ENCODE peak calls at places on chromosomes 13 and 19, in nine cellular contexts. Z is breast epithelium, P is K562, X is GM12891, H is transverse colon, N is H1, I is prostate gland, E is endothelial cell of umbilical vein, L is stomach. M is an unnamed sample.

GRCh38 chr19:46308510-46308909 is 11.7 kb downstream of the HIF3A start:
- DNase-seq in P (no peak), Z (no peak), E (no peak), N (no peak), I (no peak), X (no peak), L (no peak), H (no peak), M (no peak)

GRCh38 chr19:7561229-7561806 is 25.8 kb downstream of the PNPLA6 start:
- DNase-seq in E (no peak), H (no peak), I (no peak), X (no peak), P (no peak), L (no peak), Z (no peak), N (no peak), M (no peak)

GRCh38 chr13:49560270-49561063 is 24.9 kb downstream of the RCBTB1 start:
- DNase-seq in P (peak; percentile 8), E (no peak), Z (no peak), I (peak; percentile 73), N (no peak), H (peak; percentile 15), X (no peak), L (peak; percentile 74), M (no peak)

GRCh38 chr13:70357031-70357430 is 248.8 kb upstream of the KLHL1 start:
- DNase-seq in L (no peak), H (no peak), N (no peak), I (no peak), X (no peak), E (no peak), P (no peak), Z (no peak), M (no peak)

GRCh38 chr13:101144808-101145419 is 271.4 kb downstream of the NALCN start:
- DNase-seq in Z (no peak), N (no peak), E (peak; percentile 66), I (peak; percentile 14), H (no peak), L (no peak), P (peak; percentile 47), X (no peak), M (no peak)

GRCh38 chr13:92727118-92727517 is 499.5 kb upstream of the GPC6 start:
- DNase-seq in N (no peak), Z (no peak), H (no peak), P (no peak), X (no peak), L (no peak), I (no peak), E (no peak), M (no peak)

GRCh38 chr19:38043649-38044144 is 136.7 kb downstream of the SIPA1L3 start:
- DNase-seq in E (no peak), X (no peak), P (no peak), I (no peak), H (no peak), Z (no peak), L (no peak), N (no peak), M (no peak)

GRCh38 chr19:39194832-39195542 is 1.8 kb upstream of the NCCRP1 start:
- DNase-seq in I (no peak), N (no peak), X (no peak), E (no peak), P (no peak), L (no peak), H (no peak), Z (no peak), M (no peak)

GRCh38 chr13:106755542-106755941 is 187.6 kb upstream of the ARGLU1 start:
- DNase-seq in E (no peak), N (no peak), I (no peak), Z (no peak), L (no peak), X (no peak), H (no peak), P (no peak), M (no peak)

GRCh38 chr19:21698215-21698614 is 69.2 kb downstream of the ZNF100 start:
- DNase-seq in X (no peak), N (no peak), I (no peak), P (peak; percentile 51), Z (no peak), E (peak; percentile 2), L (no peak), H (no peak), M (no peak)

DNA sequence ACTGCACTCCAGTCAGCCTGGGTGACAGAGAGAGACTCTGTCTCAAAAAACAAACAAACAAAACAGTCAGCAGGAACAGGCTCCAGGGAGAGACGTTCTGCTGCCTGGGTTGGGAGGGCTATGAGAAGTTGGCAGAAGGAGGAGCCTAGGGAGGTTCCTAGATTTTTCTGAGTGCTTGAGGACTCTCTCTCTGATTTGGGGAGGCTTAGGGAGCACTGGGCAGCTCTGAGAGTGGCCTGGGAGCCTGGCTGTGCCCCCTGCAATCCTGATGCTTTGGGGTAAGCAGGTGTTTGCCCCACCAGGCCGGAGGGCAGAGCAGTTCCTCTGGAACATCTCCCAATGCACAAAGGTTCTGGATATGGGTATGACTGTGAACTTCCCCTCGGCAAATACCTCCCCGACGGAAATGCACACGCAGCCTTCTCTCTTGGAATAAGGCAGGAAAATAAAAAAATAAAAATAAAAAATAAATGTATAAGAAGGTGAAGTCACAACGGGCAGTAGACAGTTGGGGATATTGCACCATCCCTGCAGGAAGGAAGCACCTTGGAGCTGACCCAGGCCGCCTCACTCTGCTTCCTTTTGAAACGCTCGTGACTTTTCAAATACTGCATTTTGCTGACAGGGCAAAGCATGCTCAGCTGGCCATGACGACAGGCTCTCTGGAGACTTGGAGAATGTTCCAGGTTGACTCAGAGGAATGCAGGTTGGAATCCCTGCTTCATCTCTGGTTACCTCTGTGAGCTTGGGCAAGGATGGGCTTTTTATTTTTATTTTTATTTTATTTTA is 26.5 kb upstream of the HOMER3 start:
- DNase-seq in N (no peak), E (peak; percentile 71), I (peak; percentile 33), L (peak; percentile 34), H (peak; percentile 32), X (no peak), P (no peak), Z (peak; percentile 88), M (no peak)
- TF ChIP-seq POLR2AphosphoS5 in N (no peak), E (peak; percentile 54), I (peak; percentile 77), L (peak; percentile 23), H (no peak), X (no peak), P (no peak), Z (peak; percentile 66), M (peak; percentile 95)

GRCh38 chr19:17353386-17353785 is 16.0 kb downstream of the GTPBP3 start:
- DNase-seq in P (no peak), Z (no peak), H (no peak), E (no peak), N (no peak), I (no peak), L (no peak), X (no peak), M (no peak)

GRCh38 chr19:17357078-17357666 is 19.8 kb downstream of the GTPBP3 start:
- DNase-seq in Z (no peak), L (no peak), I (no peak), E (no peak), X (no peak), H (no peak), P (no peak), N (no peak), M (no peak)

GRCh38 chr19:17348700-17349099 is 11.3 kb downstream of the GTPBP3 start:
- DNase-seq in X (no peak), N (peak; percentile 64), P (no peak), E (peak; percentile 92), L (no peak), I (no peak), H (no peak), Z (peak; percentile 52), M (no peak)

GRCh38 chr19:17351815-17352435 is 14.6 kb downstream of the GTPBP3 start:
- DNase-seq in N (no peak), H (no peak), X (no peak), I (no peak), L (no peak), P (peak; percentile 44), E (no peak), Z (no peak), M (no peak)

DNA sequence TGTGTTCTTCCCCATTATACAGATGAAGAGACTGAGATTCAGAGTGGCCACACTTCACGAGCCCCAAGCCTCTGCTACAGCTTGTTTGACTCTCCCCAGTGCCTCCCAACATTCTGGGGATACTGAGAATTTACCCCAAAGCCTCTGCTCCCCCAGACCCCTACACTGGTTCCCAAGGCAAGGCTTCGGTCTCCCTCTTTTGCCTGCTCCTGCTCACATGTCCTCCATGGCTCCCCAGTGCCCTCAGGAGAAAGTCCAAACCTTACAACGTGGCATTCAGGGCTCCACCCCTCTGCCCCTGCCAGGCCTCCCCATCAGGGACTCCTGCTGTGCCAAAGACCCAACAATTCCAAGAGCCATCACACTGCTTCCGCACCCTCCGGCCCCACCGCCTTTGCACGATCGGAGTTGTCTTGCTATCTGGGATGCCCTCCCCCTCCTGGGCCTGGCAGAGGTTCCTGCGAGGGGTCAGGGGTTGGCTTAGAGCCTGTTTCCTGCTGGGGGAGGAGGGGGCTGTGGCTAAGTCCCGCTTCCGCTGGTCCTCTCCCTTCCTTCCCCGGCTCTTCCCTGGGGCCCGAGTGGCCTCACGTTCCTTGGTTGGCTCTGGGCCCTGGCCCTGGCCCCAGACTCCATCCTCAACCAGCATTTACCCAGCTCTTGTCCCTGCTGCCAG is 15.4 kb downstream of the GTPBP3 start:
- DNase-seq in I (no peak), Z (no peak), X (no peak), E (peak; percentile 20), N (no peak), L (no peak), H (no peak), P (no peak), M (no peak)
- TF ChIP-seq POLR2A in I (no peak), Z (no peak), X (no peak), E (no peak), N (no peak), L (no peak), H (no peak), P (no peak), M (no peak)

GRCh38 chr19:13839193-13839937 is 37.6 kb upstream of the NANOS3 start:
- DNase-seq in N (peak; percentile 69), Z (peak; percentile 86), H (peak; percentile 88), L (peak; percentile 89), I (peak; percentile 77), E (peak; percentile 87), X (peak; percentile 76), P (peak; percentile 89), M (no peak)
- TF ChIP-seq POLR2AphosphoS5 in N (no peak), Z (peak; percentile 66), H (peak; percentile 50), L (peak; percentile 95), I (no peak), E (peak; percentile 69), X (peak; percentile 70), P (peak; percentile 16), M (no peak)

DNA sequence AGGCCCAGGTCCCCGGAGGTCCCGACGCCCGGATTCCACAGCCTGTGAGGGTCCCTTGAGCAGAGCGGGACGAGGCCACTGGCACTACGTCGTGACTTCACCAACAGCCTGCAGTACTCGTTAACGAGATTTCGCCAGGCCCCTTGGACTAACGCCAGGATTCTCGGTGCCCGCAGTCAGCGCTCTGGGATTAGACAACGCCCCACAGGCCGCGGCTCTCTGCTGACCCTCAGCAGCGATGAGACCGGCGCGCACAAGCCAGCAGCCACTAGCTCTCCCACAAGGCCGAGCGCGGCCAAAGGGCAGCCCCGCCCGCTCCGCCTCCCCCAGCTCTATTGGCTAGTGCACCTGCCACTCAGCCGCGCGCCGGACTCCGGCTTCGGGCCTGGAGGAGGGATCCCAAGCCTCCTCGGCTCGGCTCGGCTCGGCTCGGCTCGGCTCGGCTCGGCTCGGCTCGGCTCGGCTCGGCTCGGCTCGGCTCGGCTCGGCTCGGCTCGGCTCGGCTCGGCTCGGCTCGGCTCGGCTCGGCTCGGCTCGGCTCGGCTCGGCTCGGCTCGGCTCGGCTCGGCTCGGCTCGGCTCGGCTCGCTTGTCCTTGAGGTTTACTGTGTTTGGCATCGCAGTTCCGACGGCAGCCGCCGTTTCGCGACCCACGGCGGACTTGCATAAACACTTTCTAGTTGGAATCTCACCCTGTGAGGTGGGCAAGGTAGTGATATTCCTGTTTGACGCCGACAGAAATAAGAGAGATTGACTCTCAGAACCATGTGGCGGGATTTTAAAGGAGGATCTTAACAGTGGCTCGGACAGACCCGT is 231.7 kb upstream of the SERP2 start:
- DNase-seq in X (peak; percentile 96), Z (peak; percentile 97), I (peak; percentile 96), P (peak; percentile 91), L (peak; percentile 99), E (peak; percentile 96), H (peak; percentile 99), N (peak; percentile 100), M (peak; percentile 98)
- TF ChIP-seq POLR2A in X (peak; percentile 39), Z (peak; percentile 91), I (peak; percentile 89), P (peak; percentile 77), L (peak; percentile 60), E (peak; percentile 79), H (peak; percentile 86), N (peak; percentile 95), M (peak; percentile 8)